ENCODE peak calls at places on chromosomes 16 and 17, in seven cellular contexts. Y is AG08396; F is activated naive CD4-positive, alpha-beta T cell; B is kidney; S is skeletal muscle cell; Z is activated CD8-positive, alpha-beta memory T cell treated with anti-CD3 and anti-CD28 coated beads, Interleukin-2, amount 50 U/mL, for 48 hours; O is left lobe of liver. D is an unnamed sample.

GRCh38 chr17:4648741-4649140 is 7.3 kb upstream of the ALOX15 start:
- DNase-seq in F (no peak), B (no peak), O (peak), Y (no peak), S (no peak), Z (no peak), D (no peak)

GRCh38 chr17:39016193-39017153 is 49.3 kb upstream of the FBXO47 start:
- DNase-seq in F (no peak), S (no peak), O (no peak), Z (no peak), Y (no peak), B (no peak), D (no peak)

GRCh38 chr17:78563189-78564145 is 13.7 kb downstream of the DNAH17 start:
- DNase-seq in S (no peak), B (peak), Z (no peak), Y (no peak), O (peak), F (no peak), D (no peak)

GRCh38 chr16:56814537-56815432 is 50.2 kb upstream of the SLC12A3 start:
- DNase-seq in F (no peak), Y (no peak), O (no peak), S (no peak), Z (no peak), B (no peak), D (no peak)

GRCh38 chr17:31596382-31597323 is 205.2 kb downstream of the RAB11FIP4 start:
- DNase-seq in S (peak), Z (no peak), O (no peak), B (peak), F (no peak), Y (peak), D (no peak)

GRCh38 chr17:67624886-67625656 is 92.7 kb upstream of the NOL11 start:
- DNase-seq in Z (no peak), Y (no peak), F (no peak), S (no peak), B (no peak), O (no peak), D (no peak)

GRCh38 chr17:10058924-10059683 is 139.3 kb downstream of the GAS7 start:
- DNase-seq in O (no peak), F (no peak), S (no peak), B (no peak), Y (no peak), Z (no peak), D (no peak)

GRCh38 chr16:49585143-49585542 is 211.5 kb downstream of the C16orf78 start:
- DNase-seq in F (no peak), Y (no peak), O (no peak), B (no peak), S (no peak), Z (no peak), D (no peak)

GRCh38 chr16:29854520-29855100 is 8.4 kb downstream of the CDIPT start:
- DNase-seq in F (no peak), O (no peak), B (no peak), Y (no peak), S (no peak), Z (no peak), D (no peak)

GRCh38 chr17:34177642-34178041 is 77.4 kb upstream of the CCL2 start:
- DNase-seq in F (no peak), S (no peak), O (no peak), Y (peak), B (no peak), Z (no peak), D (no peak)

GRCh38 chr16:17633146-17633966 is 162.6 kb upstream of the XYLT1 start:
- DNase-seq in Z (no peak), Y (no peak), O (no peak), S (peak), F (no peak), B (no peak), D (no peak)

GRCh38 chr16:18839555-18839954 is 38.2 kb upstream of the ARL6IP1 start:
- DNase-seq in Z (no peak), S (no peak), Y (no peak), B (no peak), F (no peak), O (peak), D (no peak)